ENCODE peak calls at places on chromosomes 2 and 18, in five cellular contexts. F is CD4-positive, alpha-beta memory T cell; P is uterus; W is chondrocyte; G is progenitor cell of endocrine pancreas. Q is an unnamed sample.

GRCh38 chr18:26309283-26309682 is 83.0 kb downstream of the TAF4B start:
- DNase-seq in F (no peak), W (no peak), G (no peak), P (no peak), Q (no peak)

GRCh38 chr2:112020561-112020960 is 34.5 kb upstream of the TMEM87B start:
- DNase-seq in W (no peak), F (no peak), P (no peak), G (no peak), Q (no peak)

GRCh38 chr2:60356346-60356745 is 197.1 kb downstream of the BCL11A start:
- DNase-seq in F (no peak), G (no peak), P (no peak), W (no peak), Q (no peak)

GRCh38 chr2:220104871-220105351 is 477.5 kb downstream of the SLC4A3 start:
- DNase-seq in W (no peak), F (no peak), G (no peak), P (no peak), Q (no peak)

GRCh38 chr2:43224131-43224570 is 2.3 kb downstream of the ZFP36L2 start:
- DNase-seq in P (peak), G (peak), W (peak), F (peak), Q (no peak)

GRCh38 chr2:30688956-30689401 is 118.3 kb downstream of the CAPN13 start:
- DNase-seq in W (no peak), G (no peak), F (no peak), P (no peak), Q (no peak)

GRCh38 chr2:10305715-10306114 is 3.0 kb downstream of the HPCAL1 start:
- DNase-seq in W (peak), F (no peak), P (no peak), G (no peak), Q (no peak)

GRCh38 chr2:119768731-119769130 is 9.0 kb downstream of the PTPN4 start:
- DNase-seq in F (no peak), G (no peak), W (no peak), P (no peak), Q (no peak)

GRCh38 chr18:34386803-34387202 is 162.1 kb upstream of the NOL4 start:
- DNase-seq in W (no peak), G (no peak), P (no peak), F (no peak), Q (no peak)

GRCh38 chr2:167335627-167336026 is 447.3 kb downstream of the XIRP2 start:
- DNase-seq in P (no peak), F (no peak), G (no peak), W (no peak), Q (no peak)

GRCh38 chr2:113977660-113978523 is 88.0 kb downstream of the ACTR3 start:
- DNase-seq in F (no peak), P (no peak), W (no peak), G (no peak), Q (peak)

GRCh38 chr2:59959944-59960343 is 593.5 kb downstream of the BCL11A start:
- DNase-seq in F (no peak), G (no peak), W (no peak), P (no peak), Q (no peak)

GRCh38 chr2:127449439-127449838 is 31.2 kb downstream of the PROC start:
- DNase-seq in P (no peak), G (no peak), W (no peak), F (no peak), Q (no peak)

GRCh38 chr2:191679818-191680600 is 2.1 kb downstream of the NABP1 start:
- DNase-seq in P (no peak), G (no peak), W (no peak), F (peak), Q (no peak)

GRCh38 chr2:71506754-71507153 is 53.4 kb downstream of the DYSF start:
- DNase-seq in F (no peak), P (no peak), G (no peak), W (no peak), Q (no peak)

GRCh38 chr18:75533954-75534353 is 106.5 kb upstream of the SMIM21 start:
- DNase-seq in W (no peak), G (no peak), P (no peak), F (no peak), Q (no peak)

GRCh38 chr2:137255990-137256389 is 490.6 kb downstream of the THSD7B start:
- DNase-seq in G (no peak), W (no peak), F (no peak), P (no peak), Q (no peak)

GRCh38 chr18:9902832-9903231 is 11.0 kb upstream of the VAPA start:
- DNase-seq in G (no peak), W (no peak), P (no peak), F (no peak), Q (no peak)

GRCh38 chr2:54601339-54601738 is 122.1 kb upstream of the EML6 start:
- DNase-seq in W (no peak), P (no peak), F (no peak), G (no peak), Q (no peak)

GRCh38 chr2:215609089-215610032 is 173.5 kb upstream of the FN1 start:
- DNase-seq in W (no peak), P (no peak), F (no peak), G (no peak), Q (no peak)

GRCh38 chr2:86297382-86298147 is 39.9 kb downstream of the REEP1 start:
- DNase-seq in W (no peak), G (no peak), F (no peak), P (no peak), Q (no peak)

GRCh38 chr2:26430826-26431225 is 29.1 kb downstream of the DRC1 start:
- DNase-seq in W (no peak), F (no peak), G (no peak), P (no peak), Q (no peak)

GRCh38 chr2:9110893-9111569 is 95.6 kb upstream of the ASAP2 start:
- DNase-seq in W (no peak), G (no peak), P (no peak), F (no peak), Q (no peak)

GRCh38 chr2:28250006-28250405 is 142.7 kb upstream of the FOSL2 start:
- DNase-seq in W (no peak), F (no peak), G (no peak), P (no peak), Q (no peak)

GRCh38 chr2:86037795-86038192 is 67.9 kb downstream of the POLR1A start:
- DNase-seq in F (no peak), W (peak), P (no peak), G (no peak), Q (no peak)

GRCh38 chr2:23636412-23636811 is 251.4 kb downstream of the KLHL29 start:
- DNase-seq in G (no peak), W (no peak), P (no peak), F (no peak), Q (no peak)

GRCh38 chr2:43034921-43035320 is 191.5 kb downstream of the ZFP36L2 start:
- DNase-seq in F (no peak), P (no peak), G (no peak), W (peak), Q (no peak)

GRCh38 chr2:172283476-172283875 is 143.9 kb upstream of the ITGA6 start:
- DNase-seq in W (no peak), P (no peak), F (no peak), G (no peak), Q (no peak)

GRCh38 chr2:209845666-209846065 is 74.0 kb downstream of the UNC80 start:
- DNase-seq in F (no peak), P (no peak), W (no peak), G (no peak), Q (no peak)

GRCh38 chr2:71619230-71619741 is 165.9 kb downstream of the DYSF start:
- DNase-seq in P (no peak), F (no peak), W (peak), G (peak), Q (no peak)

GRCh38 chr18:80070825-80071224 is 36.6 kb downstream of the RBFA start:
- DNase-seq in G (no peak), W (no peak), F (no peak), P (no peak), Q (no peak)

GRCh38 chr2:200168641-200169265 is 137.7 kb upstream of the SPATS2L start:
- DNase-seq in G (no peak), F (no peak), P (no peak), W (no peak), Q (no peak)

GRCh38 chr2:5720426-5720825 is 28.2 kb downstream of the SOX11 start:
- DNase-seq in F (no peak), P (no peak), W (no peak), G (no peak), Q (no peak)

GRCh38 chr2:29326926-29327325 is 211.7 kb downstream of the CLIP4 start:
- DNase-seq in W (no peak), P (no peak), G (no peak), F (no peak), Q (no peak)

GRCh38 chr2:188318161-188318749 is 26.6 kb downstream of the GULP1 start:
- DNase-seq in W (no peak), P (no peak), G (no peak), F (no peak), Q (no peak)

GRCh38 chr2:52084760-52085159 is 1052.8 kb upstream of the NRXN1 start:
- DNase-seq in F (no peak), P (no peak), G (no peak), W (no peak), Q (no peak)

GRCh38 chr2:8059794-8060193 is 622.1 kb upstream of the ID2 start:
- DNase-seq in G (no peak), F (no peak), W (no peak), P (no peak), Q (no peak)